ENCODE peak calls at places on chromosomes 2 and 18, in five cellular contexts. O is PC-3, S is fibroblast of lung, K is IMR-90, X is neural progenitor cell. I is an unnamed sample.

GRCh38 chr2:208541982-208542464 is 135.4 kb downstream of the PTH2R start:
- DNase-seq in O (no peak), S (no peak), X (no peak), K (no peak), I (no peak)

GRCh38 chr2:2691419-2691818 is 360.3 kb upstream of the MYT1L start:
- DNase-seq in O (no peak), X (no peak), K (no peak), S (no peak), I (no peak)

GRCh38 chr2:183162362-183162761 is 38.1 kb downstream of the NUP35 start:
- DNase-seq in K (peak; percentile 73), S (peak; percentile 84), O (peak; percentile 13), X (no peak), I (no peak)

GRCh38 chr2:179273461-179273962 is 8.9 kb upstream of the SESTD1 start:
- DNase-seq in S (no peak), K (peak; percentile 24), X (no peak), O (no peak), I (no peak)

GRCh38 chr2:207044963-207045362 is 105.6 kb downstream of the CPO start:
- DNase-seq in K (no peak), X (no peak), O (no peak), S (no peak), I (no peak)

GRCh38 chr2:26976242-26976641 is 5.8 kb downstream of the MAPRE3 start:
- DNase-seq in X (no peak), K (peak; percentile 84), O (peak; percentile 45), S (peak; percentile 77), I (no peak)

GRCh38 chr2:27977623-27978312 is 87.2 kb downstream of the BABAM2 start:
- DNase-seq in X (no peak), K (peak; percentile 96), S (peak; percentile 97), O (peak; percentile 96), I (peak; percentile 43)

GRCh38 chr2:60260646-60261296 is 292.7 kb downstream of the BCL11A start:
- DNase-seq in X (no peak), S (no peak), K (no peak), O (peak; percentile 68), I (no peak)

GRCh38 chr2:70961648-70961994 is 16.8 kb upstream of the ANKRD53 start:
- DNase-seq in S (no peak), X (no peak), O (no peak), K (no peak), I (peak; percentile 34)

GRCh38 chr18:58143391-58143790 is 99.4 kb downstream of the NEDD4L start:
- DNase-seq in X (no peak), S (no peak), O (no peak), K (peak; percentile 84), I (no peak)

GRCh38 chr2:73986085-73986680 is 1.5 kb downstream of the TET3 start:
- DNase-seq in K (no peak), X (no peak), O (no peak), S (no peak), I (no peak)

GRCh38 chr2:12340164-12340563 is 376.6 kb upstream of the TRIB2 start:
- DNase-seq in S (peak; percentile 46), K (peak; percentile 87), X (no peak), O (no peak), I (peak; percentile 63)

GRCh38 chr2:219681301-219682290 is 54.2 kb downstream of the SLC4A3 start:
- DNase-seq in K (peak; percentile 44), O (peak; percentile 50), X (no peak), S (peak; percentile 77), I (peak; percentile 55)

GRCh38 chr18:58056847-58057246 is 12.8 kb downstream of the NEDD4L start:
- DNase-seq in K (no peak), X (no peak), S (no peak), O (no peak), I (no peak)

GRCh38 chr2:159124931-159125467 is 156.6 kb downstream of the TANC1 start:
- DNase-seq in S (peak; percentile 58), K (no peak), O (peak; percentile 42), X (no peak), I (no peak)

GRCh38 chr2:42558827-42559226 is 9.6 kb upstream of the MTA3 start:
- DNase-seq in K (no peak), O (peak; percentile 60), X (no peak), S (no peak), I (no peak)

GRCh38 chr2:147663153-147663961 is 181.5 kb upstream of the ACVR2A start:
- DNase-seq in S (no peak), K (no peak), O (no peak), X (no peak), I (peak; percentile 76)

GRCh38 chr2:52518673-52519072 is 1248.9 kb upstream of the CHAC2 start:
- DNase-seq in O (no peak), S (peak; percentile 24), X (no peak), K (peak; percentile 45), I (no peak)

GRCh38 chr2:31413876-31414550 is 529 bp downstream of the XDH start:
- DNase-seq in S (no peak), X (peak; percentile 6), O (peak; percentile 39), K (no peak), I (no peak)

GRCh38 chr2:108612153-108612513 is 77.9 kb downstream of the LIMS1 start:
- DNase-seq in K (peak; percentile 88), X (no peak), O (no peak), S (peak; percentile 66), I (no peak)

GRCh38 chr2:1159013-1159412 is 208.4 kb downstream of the SNTG2 start:
- DNase-seq in K (no peak), X (no peak), S (no peak), O (no peak), I (no peak)

GRCh38 chr18:31498450-31499156 is 626 bp downstream of the DSG2 start:
- DNase-seq in S (no peak), K (no peak), X (peak; percentile 6), O (no peak), I (peak; percentile 73)

GRCh38 chr2:60484080-60484737 is 69.2 kb downstream of the BCL11A start:
- DNase-seq in X (peak; percentile 22), K (peak; percentile 76), O (no peak), S (peak; percentile 77), I (no peak)

GRCh38 chr2:196290149-196290548 is 118.8 kb upstream of the STK17B start:
- DNase-seq in O (no peak), S (no peak), K (no peak), X (no peak), I (no peak)

GRCh38 chr2:196291418-196291817 is 120.0 kb upstream of the STK17B start:
- DNase-seq in S (no peak), K (no peak), X (no peak), O (peak; percentile 89), I (no peak)

GRCh38 chr2:196293751-196294486 is 122.5 kb upstream of the STK17B start:
- DNase-seq in O (peak; percentile 96), X (no peak), S (peak; percentile 91), K (peak; percentile 96), I (peak; percentile 79)

GRCh38 chr2:196290569-196290968 is 119.2 kb upstream of the STK17B start:
- DNase-seq in S (no peak), X (no peak), O (no peak), K (no peak), I (no peak)

GRCh38 chr2:196291873-196292800 is 120.8 kb upstream of the STK17B start:
- DNase-seq in O (peak; percentile 99), S (peak; percentile 87), K (no peak), X (no peak), I (no peak)
- H3K4me2 ChIP-seq in O (peak overlapping the region; percentile 87), S (no peak overlapping the region), K (no peak overlapping the region), X (no peak overlapping the region), I (no peak overlapping the region)

GRCh38 chr2:46299365-46300263 is 2.4 kb downstream of the EPAS1 start:
- DNase-seq in X (peak; percentile 68), S (peak; percentile 68), O (peak; percentile 74), K (peak; percentile 62), I (peak; percentile 90)
- H3K4me2 ChIP-seq in X (peak overlapping the region; percentile 96), S (peak overlapping the region; percentile 95), O (peak overlapping the region; percentile 83), K (peak overlapping the region; percentile 62), I (peak overlapping the region; percentile 98)

GRCh38 chr2:14143435-14143834 is 489.1 kb upstream of the LRATD1 start:
- DNase-seq in O (no peak), X (no peak), S (no peak), K (no peak), I (no peak)
- H3K4me2 ChIP-seq in O (no peak overlapping the region), X (no peak overlapping the region), S (no peak overlapping the region), K (no peak overlapping the region), I (no peak overlapping the region)

GRCh38 chr2:38092196-38092902 is 16.4 kb upstream of the CYP1B1 start:
- DNase-seq in S (peak; percentile 71), K (peak; percentile 80), O (no peak), X (no peak), I (peak; percentile 96)
- H3K4me2 ChIP-seq in S (peak overlapping the region; percentile 36), K (peak overlapping the region; percentile 0), O (no peak overlapping the region), X (no peak overlapping the region), I (peak overlapping the region; percentile 54)

DNA sequence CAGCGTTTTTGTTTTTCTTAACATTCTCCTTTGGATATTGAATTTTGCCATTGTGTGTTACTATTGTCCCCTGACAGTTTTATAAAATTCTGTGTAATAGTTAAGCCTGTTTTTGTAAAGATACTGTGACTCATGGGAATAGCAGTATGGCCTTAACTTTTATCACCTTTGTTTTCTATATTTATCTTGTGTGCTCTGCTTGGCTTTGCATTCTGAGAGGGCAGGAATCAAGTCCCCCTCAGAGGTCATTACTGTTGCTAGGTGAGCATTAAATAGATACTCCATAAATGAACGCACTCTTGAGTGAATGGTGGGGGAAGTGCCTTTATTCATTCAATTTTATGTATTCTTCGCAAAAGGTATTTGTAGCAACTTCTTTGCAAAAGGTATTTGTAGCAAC is 160.0 kb downstream of the PHLPP1 start:
- DNase-seq in X (no peak), K (no peak), O (no peak), S (no peak), I (no peak)
- H3K4me2 ChIP-seq in X (no peak overlapping the region), K (no peak overlapping the region), O (no peak overlapping the region), S (no peak overlapping the region), I (no peak overlapping the region)

GRCh38 chr2:44286884-44287638 is 11.8 kb downstream of the SLC3A1 start:
- DNase-seq in K (no peak), O (peak; percentile 80), X (no peak), S (no peak), I (no peak)

GRCh38 chr2:44291281-44292248 is 16.3 kb downstream of the SLC3A1 start:
- DNase-seq in K (peak; percentile 75), S (peak; percentile 95), O (peak; percentile 93), X (peak; percentile 27), I (peak; percentile 67)

GRCh38 chr2:44295113-44295512 is 19.8 kb downstream of the SLC3A1 start:
- DNase-seq in O (no peak), K (no peak), S (no peak), X (no peak), I (no peak)

GRCh38 chr2:44286119-44286883 is 11.0 kb downstream of the SLC3A1 start:
- DNase-seq in K (no peak), X (no peak), S (no peak), O (no peak), I (no peak)

GRCh38 chr2:44290271-44290670 is 15.0 kb downstream of the SLC3A1 start:
- DNase-seq in K (peak; percentile 73), X (no peak), S (peak; percentile 88), O (peak; percentile 78), I (no peak)
- H3K4me2 ChIP-seq in K (no peak overlapping the region), X (no peak overlapping the region), S (no peak overlapping the region), O (peak overlapping the region; percentile 74), I (peak overlapping the region; percentile 69)